ENCODE peak calls at places on chromosomes 1 and 21, in five cellular contexts. L, C, Q, E and A are unnamed samples.

GRCh38 chr1:20726107-20726911 is 6.2 kb downstream of the SH2D5 start:
- DNase-seq in Q (no peak), C (no peak), L (no peak), E (no peak), A (no peak)

GRCh38 chr1:177849130-177849529 is 120.7 kb downstream of the SEC16B start:
- DNase-seq in C (no peak), E (peak; percentile 80), Q (no peak), L (no peak), A (no peak)

GRCh38 chr1:53526451-53527101 is 67.4 kb downstream of the DMRTB1 start:
- DNase-seq in L (no peak), E (peak; percentile 59), Q (peak; percentile 63), C (no peak), A (no peak)

GRCh38 chr21:45353200-45353599 is 51.8 kb upstream of the COL18A1 start:
- DNase-seq in Q (no peak), L (no peak), C (no peak), E (no peak), A (no peak)

GRCh38 chr21:15199414-15199813 is 134.6 kb upstream of the NRIP1 start:
- DNase-seq in L (no peak), E (no peak), Q (no peak), C (no peak), A (no peak)

GRCh38 chr1:85240174-85240601 is 19.3 kb downstream of the C1orf52 start:
- DNase-seq in C (no peak), L (no peak), E (peak; percentile 17), Q (no peak), A (no peak)

GRCh38 chr1:86517336-86517735 is 29.5 kb upstream of the CLCA4 start:
- DNase-seq in C (no peak), E (no peak), L (no peak), Q (no peak), A (no peak)

GRCh38 chr1:173303984-173304383 is 96.9 kb upstream of the TNFSF4 start:
- DNase-seq in L (no peak), Q (no peak), E (no peak), C (no peak), A (no peak)

GRCh38 chr1:155978325-155978972 is at the start of gene ARHGEF2:
- DNase-seq in Q (no peak), C (peak; percentile 77), L (peak; percentile 54), E (peak; percentile 58), A (no peak)

GRCh38 chr1:116886532-116886931 is 23.2 kb upstream of the PTGFRN start:
- DNase-seq in Q (no peak), C (no peak), E (peak; percentile 81), L (no peak), A (no peak)

GRCh38 chr1:112501810-112502641 is 6.7 kb upstream of the WNT2B start:
- DNase-seq in E (peak; percentile 41), L (no peak), C (no peak), Q (no peak), A (no peak)

GRCh38 chr1:93304716-93305138 is 41.0 kb upstream of the DR1 start:
- DNase-seq in E (peak; percentile 49), C (peak; percentile 50), Q (peak; percentile 48), L (peak; percentile 3), A (peak; percentile 19)

GRCh38 chr1:54081306-54082270 is 28.2 kb downstream of the TCEANC2 start:
- DNase-seq in C (peak; percentile 92), L (no peak), Q (peak; percentile 23), E (peak; percentile 26), A (peak; percentile 1)

GRCh38 chr1:205569411-205570172 is 62.2 kb downstream of the ELK4 start:
- DNase-seq in L (no peak), E (no peak), Q (no peak), C (no peak), A (no peak)

GRCh38 chr1:98662354-98662665 is 789 bp downstream of the SNX7 start:
- DNase-seq in E (no peak), C (no peak), L (no peak), Q (peak; percentile 10), A (no peak)

GRCh38 chr1:109978761-109979488 is 5.6 kb upstream of the AHCYL1 start:
- DNase-seq in L (no peak), C (no peak), E (no peak), Q (no peak), A (no peak)

GRCh38 chr1:110538082-110538481 is 19.1 kb upstream of the KCNA10 start:
- DNase-seq in E (no peak), L (no peak), C (no peak), Q (no peak), A (no peak)

GRCh38 chr1:62462370-62462769 is 25.5 kb downstream of the USP1 start:
- DNase-seq in Q (no peak), L (no peak), E (peak; percentile 43), C (no peak), A (no peak)

GRCh38 chr1:5099558-5099957 is 445.1 kb downstream of the AJAP1 start:
- DNase-seq in Q (no peak), E (no peak), C (no peak), L (no peak), A (no peak)

DNA sequence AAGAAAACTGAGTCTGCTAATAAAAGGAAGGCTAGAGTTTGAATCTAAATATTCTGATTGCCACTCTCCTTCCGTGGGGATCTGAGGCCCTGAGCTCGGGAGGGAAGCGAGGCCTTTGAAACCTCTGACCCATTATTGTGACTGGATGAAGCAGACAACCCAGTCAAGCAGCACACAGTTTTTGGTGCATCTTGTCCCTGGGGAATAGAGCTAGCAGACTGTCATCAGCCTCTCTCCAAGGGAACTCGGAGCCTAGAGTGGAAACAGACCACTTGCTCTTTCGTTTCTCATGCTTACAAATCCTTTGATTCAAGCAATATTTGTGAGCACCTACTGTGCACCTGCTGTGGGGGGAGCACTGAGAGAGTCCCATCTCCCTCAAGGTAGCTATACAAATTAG is 133.2 kb upstream of the KLHDC7A start:
- DNase-seq in L (no peak), E (no peak), Q (no peak), C (no peak), A (no peak)
- H3K27me3 ChIP-seq in L (no peaks in the 10 kb centered on the region), E (no peaks in the 10 kb centered on the region), Q (peaks cover 4% of the 10 kb centered on the region), C (no peaks in the 10 kb centered on the region), A (no peaks in the 10 kb centered on the region)

GRCh38 chr1:44407430-44408180 is 2.5 kb downstream of the RNF220 start:
- DNase-seq in L (no peak), C (no peak), E (no peak), Q (no peak), A (no peak)
- H3K4me3 ChIP-seq in L (peak overlapping the region; percentile 73), C (peak overlapping the region; percentile 65), E (no peak overlapping the region), Q (no peak overlapping the region), A (no peak overlapping the region)

GRCh38 chr1:90727917-90728655 is 11.0 kb upstream of the BARHL2 start:
- DNase-seq in C (no peak), E (no peak), L (no peak), Q (no peak), A (no peak)
- H3K27me3 ChIP-seq in C (peaks cover 83% of the 10 kb centered on the region), E (peaks cover 100% of the 10 kb centered on the region), L (peaks cover 51% of the 10 kb centered on the region), Q (peaks cover 92% of the 10 kb centered on the region), A (peaks cover 74% of the 10 kb centered on the region)

DNA sequence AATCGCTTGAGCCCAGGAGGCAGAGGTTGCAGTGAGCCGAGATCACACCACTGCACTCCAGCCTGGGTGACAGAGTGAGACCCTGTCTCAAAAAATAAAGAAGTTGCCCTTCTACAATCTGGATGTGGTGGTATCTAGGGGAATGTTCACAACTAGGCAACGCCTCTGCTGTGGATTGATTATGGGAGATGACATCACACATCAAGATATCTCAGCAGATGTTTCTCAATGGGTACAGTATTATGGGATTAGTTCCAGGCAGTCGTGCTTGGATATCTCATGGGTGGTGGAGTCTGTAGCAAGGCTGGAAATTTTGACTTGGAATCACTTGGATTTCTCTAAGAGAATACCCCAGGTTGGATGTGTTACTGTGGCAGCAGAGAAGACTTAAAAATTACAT is 7.7 kb downstream of the IFNAR2 start:
- DNase-seq in C (no peak), L (no peak), E (no peak), Q (no peak), A (no peak)
- H3K4me3 ChIP-seq in C (no peak overlapping the region), L (no peak overlapping the region), E (no peak overlapping the region), Q (no peak overlapping the region), A (no peak overlapping the region)

GRCh38 chr1:19635646-19636045 is 8.5 kb upstream of the NBL1 start:
- DNase-seq in Q (no peak), C (no peak), E (no peak), L (peak; percentile 60), A (no peak)

GRCh38 chr1:19628879-19629278 is 15.2 kb upstream of the NBL1 start:
- DNase-seq in C (no peak), L (no peak), E (no peak), Q (no peak), A (no peak)

GRCh38 chr1:19636065-19636464 is 8.0 kb upstream of the NBL1 start:
- DNase-seq in E (no peak), C (no peak), Q (no peak), L (no peak), A (no peak)

GRCh38 chr1:19630720-19631119 is 13.4 kb upstream of the NBL1 start:
- DNase-seq in E (no peak), Q (no peak), C (no peak), L (no peak), A (no peak)

DNA sequence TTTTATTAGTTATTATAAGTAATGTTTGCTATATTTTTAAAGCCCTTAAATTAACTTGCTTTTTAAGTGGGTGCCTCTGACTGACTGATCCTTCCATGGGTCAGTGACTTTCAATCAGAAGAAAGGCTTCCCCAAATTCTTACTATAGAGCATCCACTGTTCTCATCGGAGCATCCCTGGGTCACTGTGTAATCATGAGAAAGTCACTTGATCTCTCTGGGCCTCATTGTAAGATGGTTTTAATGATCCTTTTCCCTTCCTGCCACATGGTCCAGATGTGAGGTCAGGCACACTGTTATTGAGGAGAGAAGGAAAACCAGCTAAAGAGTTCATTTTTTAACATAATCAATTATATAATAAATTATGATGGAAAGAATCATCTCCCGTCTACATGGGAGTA is 11.0 kb upstream of the NBL1 start:
- DNase-seq in L (no peak), E (no peak), Q (no peak), C (no peak), A (no peak)
- H3K27me3 ChIP-seq in L (no peaks in the 10 kb centered on the region), E (no peaks in the 10 kb centered on the region), Q (no peaks in the 10 kb centered on the region), C (no peaks in the 10 kb centered on the region), A (no peaks in the 10 kb centered on the region)

DNA sequence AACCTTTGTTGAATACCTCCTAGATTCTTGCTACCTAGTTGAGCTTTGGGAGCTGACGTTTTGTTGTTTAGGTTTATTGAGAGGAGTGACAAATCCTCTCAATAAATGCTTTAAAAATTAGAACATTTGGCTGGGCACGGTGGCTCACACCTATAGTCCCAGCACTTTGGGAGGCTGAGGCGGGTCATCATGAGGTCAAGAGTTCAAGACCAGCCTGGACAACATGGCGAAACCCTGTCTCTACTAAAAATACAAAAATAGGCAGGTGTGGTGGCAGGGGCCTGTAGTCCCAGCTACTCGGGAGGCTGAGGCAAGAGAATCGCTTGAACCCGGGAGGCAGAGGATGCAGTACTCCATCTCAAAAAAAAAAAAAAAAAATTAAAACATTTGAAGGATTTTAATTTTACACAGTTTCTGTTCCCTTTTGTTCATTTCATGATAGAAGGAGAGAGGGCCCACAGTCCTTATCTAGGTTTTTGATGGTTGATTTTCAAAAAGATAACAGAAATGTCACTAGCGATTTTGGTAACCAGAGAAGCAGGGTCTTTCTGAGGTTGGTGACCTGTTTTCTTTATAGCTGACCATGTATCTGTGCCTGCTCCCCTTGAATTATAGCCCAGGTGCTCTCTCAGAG is 44.2 kb upstream of the PIGV start:
- DNase-seq in Q (no peak), C (no peak), L (no peak), E (no peak), A (no peak)
- H3K4me3 ChIP-seq in Q (no peak overlapping the region), C (no peak overlapping the region), L (peak overlapping the region; percentile 1), E (peak overlapping the region; percentile 45), A (no peak overlapping the region)

DNA sequence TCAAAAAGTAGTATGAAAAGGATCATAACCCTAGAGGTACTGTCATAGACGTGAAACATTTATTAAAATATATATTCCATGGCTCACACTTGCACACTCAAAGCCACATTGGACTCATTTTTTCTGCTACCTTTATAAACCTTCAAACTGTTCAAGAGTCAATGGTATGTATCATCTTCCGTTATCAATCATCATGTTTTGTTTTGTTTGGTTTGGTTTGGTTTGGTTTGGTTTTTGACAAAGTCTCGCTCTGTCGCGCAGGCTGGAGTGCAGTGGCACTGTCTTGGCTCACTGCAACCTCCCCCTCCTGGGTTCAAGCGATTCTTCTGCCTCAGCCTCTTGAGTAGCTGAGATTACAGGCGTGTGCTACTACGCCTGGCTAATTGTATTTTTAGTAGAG is 1.8 kb downstream of the IFNAR2 start:
- DNase-seq in E (no peak), C (no peak), Q (no peak), L (no peak), A (no peak)
- H3K27me3 ChIP-seq in E (peaks cover 5% of the 10 kb centered on the region), C (no peaks in the 10 kb centered on the region), Q (no peaks in the 10 kb centered on the region), L (no peaks in the 10 kb centered on the region), A (peaks cover 2% of the 10 kb centered on the region)